ENCODE peak calls at places on chromosomes 7 and 10, in nine cellular contexts. One of them, this sample, is unnamed.

GRCh38 chr7:48085433-48085791 is 3.7 kb upstream of the UPP1 start:
- DNase-seq in breast epithelium: no peak
- DNase-seq in activated T-cell treated with anti-CD3 and anti-CD28 coated beads for 1 hour: no peak
- DNase-seq in mesothelial cell of epicardium: no peak
- DNase-seq in NCI-H2171 treated with DMSO at 0.1 percent for 48 hours: no peak
- DNase-seq in NCI-H187: no peak
- DNase-seq in NCI-H460: no peak
- DNase-seq in C1 segment of cervical spinal cord: no peak
- DNase-seq in endothelial cell: no peak
- DNase-seq in this sample: no peak

GRCh38 chr10:49177391-49178355 is 10.5 kb downstream of the TMEM273 start:
- DNase-seq in mesothelial cell of epicardium: no peak
- DNase-seq in NCI-H187: no peak
- DNase-seq in C1 segment of cervical spinal cord: no peak
- DNase-seq in breast epithelium: peak; percentile 11
- DNase-seq in endothelial cell: no peak
- DNase-seq in NCI-H2171 treated with DMSO at 0.1 percent for 48 hours: no peak
- DNase-seq in activated T-cell treated with anti-CD3 and anti-CD28 coated beads for 1 hour: no peak
- DNase-seq in NCI-H460: no peak
- DNase-seq in this sample: no peak

GRCh38 chr7:97819161-97819560 is 53.0 kb downstream of the ASNS start:
- DNase-seq in activated T-cell treated with anti-CD3 and anti-CD28 coated beads for 1 hour: no peak
- DNase-seq in NCI-H460: peak; percentile 12
- DNase-seq in C1 segment of cervical spinal cord: no peak
- DNase-seq in NCI-H2171 treated with DMSO at 0.1 percent for 48 hours: no peak
- DNase-seq in breast epithelium: no peak
- DNase-seq in mesothelial cell of epicardium: no peak
- DNase-seq in endothelial cell: no peak
- DNase-seq in NCI-H187: no peak
- DNase-seq in this sample: no peak

GRCh38 chr7:22016547-22016946 is 70.8 kb upstream of the CDCA7L start:
- DNase-seq in NCI-H460: no peak
- DNase-seq in C1 segment of cervical spinal cord: no peak
- DNase-seq in mesothelial cell of epicardium: no peak
- DNase-seq in activated T-cell treated with anti-CD3 and anti-CD28 coated beads for 1 hour: no peak
- DNase-seq in NCI-H187: no peak
- DNase-seq in NCI-H2171 treated with DMSO at 0.1 percent for 48 hours: peak; percentile 63
- DNase-seq in endothelial cell: no peak
- DNase-seq in breast epithelium: no peak
- DNase-seq in this sample: no peak

GRCh38 chr10:13877154-13877909 is 290.6 kb downstream of the PRPF18 start:
- DNase-seq in mesothelial cell of epicardium: no peak
- DNase-seq in NCI-H460: no peak
- DNase-seq in C1 segment of cervical spinal cord: no peak
- DNase-seq in endothelial cell: no peak
- DNase-seq in activated T-cell treated with anti-CD3 and anti-CD28 coated beads for 1 hour: no peak
- DNase-seq in NCI-H187: no peak
- DNase-seq in breast epithelium: peak; percentile 32
- DNase-seq in NCI-H2171 treated with DMSO at 0.1 percent for 48 hours: no peak
- DNase-seq in this sample: no peak

GRCh38 chr7:123751816-123752215 is 3.0 kb upstream of the WASL start:
- DNase-seq in NCI-H460: no peak
- DNase-seq in NCI-H187: no peak
- DNase-seq in C1 segment of cervical spinal cord: no peak
- DNase-seq in mesothelial cell of epicardium: no peak
- DNase-seq in endothelial cell: no peak
- DNase-seq in breast epithelium: no peak
- DNase-seq in NCI-H2171 treated with DMSO at 0.1 percent for 48 hours: no peak
- DNase-seq in activated T-cell treated with anti-CD3 and anti-CD28 coated beads for 1 hour: no peak
- DNase-seq in this sample: no peak

GRCh38 chr7:158263964-158264748 is 323.5 kb downstream of the PTPRN2 start:
- DNase-seq in NCI-H2171 treated with DMSO at 0.1 percent for 48 hours: peak; percentile 3
- DNase-seq in NCI-H187: no peak
- DNase-seq in activated T-cell treated with anti-CD3 and anti-CD28 coated beads for 1 hour: no peak
- DNase-seq in C1 segment of cervical spinal cord: no peak
- DNase-seq in breast epithelium: no peak
- DNase-seq in NCI-H460: no peak
- DNase-seq in mesothelial cell of epicardium: no peak
- DNase-seq in endothelial cell: no peak
- DNase-seq in this sample: no peak

GRCh38 chr7:76074972-76075370 is 27.1 kb downstream of the MDH2 start:
- DNase-seq in mesothelial cell of epicardium: no peak
- DNase-seq in NCI-H460: no peak
- DNase-seq in C1 segment of cervical spinal cord: no peak
- DNase-seq in NCI-H187: no peak
- DNase-seq in activated T-cell treated with anti-CD3 and anti-CD28 coated beads for 1 hour: no peak
- DNase-seq in NCI-H2171 treated with DMSO at 0.1 percent for 48 hours: no peak
- DNase-seq in endothelial cell: no peak
- DNase-seq in breast epithelium: no peak
- DNase-seq in this sample: no peak

GRCh38 chr10:71274901-71275796 is 43.9 kb upstream of the SLC29A3 start:
- DNase-seq in NCI-H460: no peak
- DNase-seq in NCI-H187: no peak
- DNase-seq in activated T-cell treated with anti-CD3 and anti-CD28 coated beads for 1 hour: no peak
- DNase-seq in breast epithelium: no peak
- DNase-seq in NCI-H2171 treated with DMSO at 0.1 percent for 48 hours: no peak
- DNase-seq in C1 segment of cervical spinal cord: no peak
- DNase-seq in endothelial cell: no peak
- DNase-seq in mesothelial cell of epicardium: no peak
- DNase-seq in this sample: no peak

GRCh38 chr10:80186364-80187012 is 18.8 kb downstream of the ANXA11 start:
- DNase-seq in breast epithelium: no peak
- DNase-seq in NCI-H2171 treated with DMSO at 0.1 percent for 48 hours: no peak
- DNase-seq in C1 segment of cervical spinal cord: no peak
- DNase-seq in NCI-H460: no peak
- DNase-seq in mesothelial cell of epicardium: no peak
- DNase-seq in endothelial cell: no peak
- DNase-seq in activated T-cell treated with anti-CD3 and anti-CD28 coated beads for 1 hour: no peak
- DNase-seq in NCI-H187: peak; percentile 35
- DNase-seq in this sample: no peak

GRCh38 chr10:87921934-87922688 is 58.7 kb downstream of the PTEN start:
- DNase-seq in NCI-H187: no peak
- DNase-seq in activated T-cell treated with anti-CD3 and anti-CD28 coated beads for 1 hour: no peak
- DNase-seq in breast epithelium: no peak
- DNase-seq in C1 segment of cervical spinal cord: no peak
- DNase-seq in mesothelial cell of epicardium: no peak
- DNase-seq in NCI-H460: no peak
- DNase-seq in NCI-H2171 treated with DMSO at 0.1 percent for 48 hours: no peak
- DNase-seq in endothelial cell: no peak
- DNase-seq in this sample: no peak

GRCh38 chr10:53109320-53109719 is 336.7 kb upstream of the MBL2 start:
- DNase-seq in NCI-H187: no peak
- DNase-seq in activated T-cell treated with anti-CD3 and anti-CD28 coated beads for 1 hour: no peak
- DNase-seq in mesothelial cell of epicardium: no peak
- DNase-seq in NCI-H2171 treated with DMSO at 0.1 percent for 48 hours: no peak
- DNase-seq in C1 segment of cervical spinal cord: no peak
- DNase-seq in breast epithelium: no peak
- DNase-seq in NCI-H460: no peak
- DNase-seq in endothelial cell: no peak
- DNase-seq in this sample: no peak

GRCh38 chr10:42802889-42803288 is 20.3 kb downstream of the BMS1 start:
- DNase-seq in endothelial cell: no peak
- DNase-seq in C1 segment of cervical spinal cord: no peak
- DNase-seq in NCI-H460: no peak
- DNase-seq in activated T-cell treated with anti-CD3 and anti-CD28 coated beads for 1 hour: no peak
- DNase-seq in NCI-H187: no peak
- DNase-seq in NCI-H2171 treated with DMSO at 0.1 percent for 48 hours: no peak
- DNase-seq in mesothelial cell of epicardium: no peak
- DNase-seq in breast epithelium: no peak
- DNase-seq in this sample: no peak

GRCh38 chr10:24706479-24707118 is 17.1 kb downstream of the ARHGAP21 start:
- DNase-seq in mesothelial cell of epicardium: no peak
- DNase-seq in NCI-H187: no peak
- DNase-seq in activated T-cell treated with anti-CD3 and anti-CD28 coated beads for 1 hour: peak; percentile 7
- DNase-seq in C1 segment of cervical spinal cord: no peak
- DNase-seq in endothelial cell: no peak
- DNase-seq in NCI-H460: peak; percentile 49
- DNase-seq in breast epithelium: no peak
- DNase-seq in NCI-H2171 treated with DMSO at 0.1 percent for 48 hours: no peak
- DNase-seq in this sample: no peak

GRCh38 chr7:2729893-2730716 is 42.1 kb downstream of the AMZ1 start:
- DNase-seq in NCI-H2171 treated with DMSO at 0.1 percent for 48 hours: no peak
- DNase-seq in breast epithelium: no peak
- DNase-seq in mesothelial cell of epicardium: peak; percentile 40
- DNase-seq in C1 segment of cervical spinal cord: no peak
- DNase-seq in NCI-H460: no peak
- DNase-seq in NCI-H187: no peak
- DNase-seq in endothelial cell: no peak
- DNase-seq in activated T-cell treated with anti-CD3 and anti-CD28 coated beads for 1 hour: no peak
- DNase-seq in this sample: no peak

GRCh38 chr7:104175336-104175984 is 32.4 kb downstream of the ORC5 start:
- DNase-seq in mesothelial cell of epicardium: no peak
- DNase-seq in endothelial cell: no peak
- DNase-seq in activated T-cell treated with anti-CD3 and anti-CD28 coated beads for 1 hour: no peak
- DNase-seq in breast epithelium: no peak
- DNase-seq in NCI-H2171 treated with DMSO at 0.1 percent for 48 hours: no peak
- DNase-seq in NCI-H187: no peak
- DNase-seq in C1 segment of cervical spinal cord: no peak
- DNase-seq in NCI-H460: no peak
- DNase-seq in this sample: no peak

GRCh38 chr7:149529136-149529718 is 31.6 kb upstream of the ZNF746 start:
- DNase-seq in NCI-H2171 treated with DMSO at 0.1 percent for 48 hours: no peak
- DNase-seq in C1 segment of cervical spinal cord: no peak
- DNase-seq in NCI-H460: no peak
- DNase-seq in activated T-cell treated with anti-CD3 and anti-CD28 coated beads for 1 hour: no peak
- DNase-seq in NCI-H187: no peak
- DNase-seq in endothelial cell: no peak
- DNase-seq in breast epithelium: no peak
- DNase-seq in mesothelial cell of epicardium: no peak
- DNase-seq in this sample: no peak

GRCh38 chr7:141220263-141220662 is 146.4 kb downstream of the TMEM178B start:
- DNase-seq in breast epithelium: no peak
- DNase-seq in activated T-cell treated with anti-CD3 and anti-CD28 coated beads for 1 hour: no peak
- DNase-seq in NCI-H460: peak; percentile 20
- DNase-seq in C1 segment of cervical spinal cord: no peak
- DNase-seq in endothelial cell: no peak
- DNase-seq in mesothelial cell of epicardium: no peak
- DNase-seq in NCI-H187: no peak
- DNase-seq in NCI-H2171 treated with DMSO at 0.1 percent for 48 hours: peak; percentile 11
- DNase-seq in this sample: no peak

GRCh38 chr7:158272091-158272490 is 315.5 kb downstream of the PTPRN2 start:
- DNase-seq in mesothelial cell of epicardium: no peak
- DNase-seq in NCI-H460: no peak
- DNase-seq in NCI-H2171 treated with DMSO at 0.1 percent for 48 hours: no peak
- DNase-seq in breast epithelium: no peak
- DNase-seq in endothelial cell: no peak
- DNase-seq in NCI-H187: no peak
- DNase-seq in activated T-cell treated with anti-CD3 and anti-CD28 coated beads for 1 hour: no peak
- DNase-seq in C1 segment of cervical spinal cord: no peak
- DNase-seq in this sample: no peak

GRCh38 chr10:103986360-103986759 is 19.4 kb downstream of the SLK start:
- DNase-seq in NCI-H187: no peak
- DNase-seq in endothelial cell: no peak
- DNase-seq in C1 segment of cervical spinal cord: no peak
- DNase-seq in mesothelial cell of epicardium: no peak
- DNase-seq in NCI-H460: no peak
- DNase-seq in breast epithelium: no peak
- DNase-seq in activated T-cell treated with anti-CD3 and anti-CD28 coated beads for 1 hour: no peak
- DNase-seq in NCI-H2171 treated with DMSO at 0.1 percent for 48 hours: no peak
- DNase-seq in this sample: no peak

GRCh38 chr10:49651917-49652316 is 27.5 kb upstream of the C10orf53 start:
- DNase-seq in C1 segment of cervical spinal cord: no peak
- DNase-seq in NCI-H2171 treated with DMSO at 0.1 percent for 48 hours: no peak
- DNase-seq in NCI-H460: no peak
- DNase-seq in NCI-H187: no peak
- DNase-seq in activated T-cell treated with anti-CD3 and anti-CD28 coated beads for 1 hour: no peak
- DNase-seq in breast epithelium: no peak
- DNase-seq in mesothelial cell of epicardium: peak; percentile 24
- DNase-seq in endothelial cell: no peak
- DNase-seq in this sample: no peak

GRCh38 chr7:97179454-97180104 is 62.1 kb downstream of the SDHAF3 start:
- DNase-seq in breast epithelium: no peak
- DNase-seq in endothelial cell: peak; percentile 44
- DNase-seq in C1 segment of cervical spinal cord: no peak
- DNase-seq in activated T-cell treated with anti-CD3 and anti-CD28 coated beads for 1 hour: peak; percentile 16
- DNase-seq in NCI-H460: peak; percentile 59
- DNase-seq in mesothelial cell of epicardium: peak; percentile 46
- DNase-seq in NCI-H187: peak; percentile 28
- DNase-seq in NCI-H2171 treated with DMSO at 0.1 percent for 48 hours: peak; percentile 49
- DNase-seq in this sample: no peak

GRCh38 chr7:26397326-26397725 is 105.7 kb downstream of the SNX10 start:
- DNase-seq in NCI-H460: no peak
- DNase-seq in NCI-H2171 treated with DMSO at 0.1 percent for 48 hours: no peak
- DNase-seq in C1 segment of cervical spinal cord: no peak
- DNase-seq in endothelial cell: no peak
- DNase-seq in mesothelial cell of epicardium: no peak
- DNase-seq in activated T-cell treated with anti-CD3 and anti-CD28 coated beads for 1 hour: no peak
- DNase-seq in NCI-H187: no peak
- DNase-seq in breast epithelium: no peak
- DNase-seq in this sample: peak; percentile 32

GRCh38 chr7:44935583-44935982 is 43.2 kb downstream of the MYO1G start:
- DNase-seq in NCI-H2171 treated with DMSO at 0.1 percent for 48 hours: no peak
- DNase-seq in mesothelial cell of epicardium: no peak
- DNase-seq in activated T-cell treated with anti-CD3 and anti-CD28 coated beads for 1 hour: no peak
- DNase-seq in NCI-H460: no peak
- DNase-seq in breast epithelium: no peak
- DNase-seq in NCI-H187: no peak
- DNase-seq in endothelial cell: no peak
- DNase-seq in C1 segment of cervical spinal cord: no peak
- DNase-seq in this sample: no peak

GRCh38 chr10:103982639-103983038 is 15.7 kb downstream of the SLK start:
- DNase-seq in NCI-H2171 treated with DMSO at 0.1 percent for 48 hours: no peak
- DNase-seq in endothelial cell: peak; percentile 43
- DNase-seq in breast epithelium: no peak
- DNase-seq in NCI-H460: no peak
- DNase-seq in activated T-cell treated with anti-CD3 and anti-CD28 coated beads for 1 hour: no peak
- DNase-seq in mesothelial cell of epicardium: no peak
- DNase-seq in C1 segment of cervical spinal cord: no peak
- DNase-seq in NCI-H187: no peak
- DNase-seq in this sample: no peak

GRCh38 chr7:2719007-2719406 is 31.0 kb downstream of the AMZ1 start:
- DNase-seq in C1 segment of cervical spinal cord: no peak
- DNase-seq in NCI-H460: peak; percentile 23
- DNase-seq in mesothelial cell of epicardium: no peak
- DNase-seq in activated T-cell treated with anti-CD3 and anti-CD28 coated beads for 1 hour: peak; percentile 50
- DNase-seq in NCI-H187: no peak
- DNase-seq in NCI-H2171 treated with DMSO at 0.1 percent for 48 hours: no peak
- DNase-seq in breast epithelium: no peak
- DNase-seq in endothelial cell: peak; percentile 68
- DNase-seq in this sample: no peak

GRCh38 chr10:24930427-24930826 is 22.0 kb downstream of the PRTFDC1 start:
- DNase-seq in NCI-H2171 treated with DMSO at 0.1 percent for 48 hours: peak; percentile 4
- DNase-seq in NCI-H460: no peak
- DNase-seq in breast epithelium: no peak
- DNase-seq in C1 segment of cervical spinal cord: no peak
- DNase-seq in endothelial cell: no peak
- DNase-seq in NCI-H187: no peak
- DNase-seq in mesothelial cell of epicardium: no peak
- DNase-seq in activated T-cell treated with anti-CD3 and anti-CD28 coated beads for 1 hour: no peak
- DNase-seq in this sample: no peak

GRCh38 chr7:72099784-72100183 is 312.4 kb downstream of the CALN1 start:
- DNase-seq in endothelial cell: no peak
- DNase-seq in NCI-H187: no peak
- DNase-seq in NCI-H460: no peak
- DNase-seq in NCI-H2171 treated with DMSO at 0.1 percent for 48 hours: peak; percentile 42
- DNase-seq in activated T-cell treated with anti-CD3 and anti-CD28 coated beads for 1 hour: no peak
- DNase-seq in mesothelial cell of epicardium: no peak
- DNase-seq in C1 segment of cervical spinal cord: no peak
- DNase-seq in breast epithelium: no peak
- DNase-seq in this sample: no peak

GRCh38 chr7:42742321-42742720 is 169.5 kb downstream of the C7orf25 start:
- DNase-seq in endothelial cell: no peak
- DNase-seq in NCI-H187: no peak
- DNase-seq in C1 segment of cervical spinal cord: no peak
- DNase-seq in breast epithelium: no peak
- DNase-seq in NCI-H460: no peak
- DNase-seq in NCI-H2171 treated with DMSO at 0.1 percent for 48 hours: no peak
- DNase-seq in mesothelial cell of epicardium: no peak
- DNase-seq in activated T-cell treated with anti-CD3 and anti-CD28 coated beads for 1 hour: no peak
- DNase-seq in this sample: no peak

GRCh38 chr10:112039823-112040222 is 143.7 kb downstream of the GPAM start:
- DNase-seq in mesothelial cell of epicardium: no peak
- DNase-seq in endothelial cell: no peak
- DNase-seq in NCI-H460: no peak
- DNase-seq in NCI-H187: no peak
- DNase-seq in C1 segment of cervical spinal cord: no peak
- DNase-seq in breast epithelium: no peak
- DNase-seq in NCI-H2171 treated with DMSO at 0.1 percent for 48 hours: no peak
- DNase-seq in activated T-cell treated with anti-CD3 and anti-CD28 coated beads for 1 hour: no peak
- DNase-seq in this sample: no peak

GRCh38 chr10:80413152-80413996 is 5.0 kb downstream of the PRXL2A start:
- DNase-seq in breast epithelium: no peak
- DNase-seq in NCI-H460: no peak
- DNase-seq in endothelial cell: no peak
- DNase-seq in activated T-cell treated with anti-CD3 and anti-CD28 coated beads for 1 hour: no peak
- DNase-seq in C1 segment of cervical spinal cord: no peak
- DNase-seq in mesothelial cell of epicardium: peak; percentile 48
- DNase-seq in NCI-H2171 treated with DMSO at 0.1 percent for 48 hours: peak; percentile 77
- DNase-seq in NCI-H187: no peak
- DNase-seq in this sample: no peak

This sample was measured in cerebellar nuclear complex.